ENCODE peak calls at places on chromosomes 5 and 9, in eight cellular contexts. D is left colon, L is iris pigment epithelial cell, H is K562, J is HFFc6, E is Ammon's horn, A is ascending aorta, S is naive B cell. Z is an unnamed sample.

GRCh38 chr9:117245225-117245624 is 169.6 kb downstream of the ASTN2 start:
- DNase-seq in D (no peak), L (no peak), H (no peak), J (no peak), E (peak; percentile 52), A (no peak), S (no peak), Z (no peak)

GRCh38 chr5:78341445-78341844 is 19.0 kb upstream of the SCAMP1 start:
- DNase-seq in D (no peak), L (no peak), H (no peak), J (no peak), E (no peak), A (no peak), S (no peak), Z (no peak)

GRCh38 chr5:29143266-29143665 is 2050.2 kb upstream of the CDH6 start:
- DNase-seq in D (no peak), L (no peak), H (no peak), J (no peak), E (no peak), A (no peak), S (no peak), Z (no peak)

GRCh38 chr5:17241635-17242034 is 24.2 kb downstream of the BASP1 start:
- DNase-seq in D (no peak), L (no peak), H (no peak), J (no peak), E (no peak), A (no peak), S (no peak), Z (no peak)

GRCh38 chr5:172089298-172090117 is 83.1 kb upstream of the FBXW11 start:
- DNase-seq in D (no peak), L (no peak), H (no peak), J (no peak), E (no peak), A (no peak), S (no peak), Z (no peak)

GRCh38 chr9:97529363-97530076 is 28.1 kb downstream of the TMOD1 start:
- DNase-seq in D (no peak), L (peak; percentile 31), H (no peak), J (peak; percentile 49), E (no peak), A (no peak), S (no peak), Z (no peak)

GRCh38 chr9:110912701-110913291 is 125.5 kb downstream of the LPAR1 start:
- DNase-seq in D (no peak), L (peak; percentile 83), H (no peak), J (peak; percentile 53), E (no peak), A (no peak), S (no peak), Z (no peak)

GRCh38 chr5:61673007-61673735 is 341.1 kb downstream of the ZSWIM6 start:
- DNase-seq in D (peak; percentile 63), L (peak; percentile 55), H (no peak), J (peak; percentile 44), E (no peak), A (no peak), S (peak; percentile 23), Z (peak; percentile 33)

GRCh38 chr5:101977729-101978345 is 318.2 kb downstream of the SLCO4C1 start:
- DNase-seq in D (no peak), L (peak; percentile 52), H (peak; percentile 34), J (peak; percentile 25), E (peak; percentile 63), A (no peak), S (no peak), Z (no peak)

GRCh38 chr5:93186031-93186682 is 394.9 kb downstream of the NR2F1-AS1 start:
- DNase-seq in D (no peak), L (peak; percentile 84), H (no peak), J (peak; percentile 81), E (no peak), A (no peak), S (no peak), Z (no peak)

GRCh38 chr5:98638701-98639100 is 134.8 kb upstream of the RGMB start:
- DNase-seq in D (no peak), L (peak; percentile 63), H (no peak), J (peak; percentile 81), E (no peak), A (no peak), S (no peak), Z (no peak)

GRCh38 chr9:77663754-77664153 is 15.6 kb upstream of the GNA14 start:
- DNase-seq in D (peak; percentile 36), L (peak; percentile 15), H (no peak), J (no peak), E (no peak), A (no peak), S (no peak), Z (peak; percentile 60)

GRCh38 chr5:9930156-9930555 is 300.0 kb upstream of the TAS2R1 start:
- DNase-seq in D (no peak), L (no peak), H (no peak), J (no peak), E (no peak), A (no peak), S (no peak), Z (no peak)

GRCh38 chr9:32502459-32502858 is 23.5 kb downstream of the RIGI start:
- DNase-seq in D (no peak), L (peak; percentile 94), H (no peak), J (peak; percentile 64), E (no peak), A (no peak), S (no peak), Z (no peak)

GRCh38 chr5:113578091-113578490 is 64.6 kb downstream of the YTHDC2 start:
- DNase-seq in D (no peak), L (no peak), H (no peak), J (no peak), E (no peak), A (no peak), S (no peak), Z (no peak)

GRCh38 chr5:174599992-174600391 is 124.4 kb upstream of the MSX2 start:
- DNase-seq in D (no peak), L (no peak), H (no peak), J (no peak), E (no peak), A (no peak), S (no peak), Z (peak; percentile 39)

GRCh38 chr5:56977822-56978221 is 25.9 kb upstream of the MIER3 start:
- DNase-seq in D (no peak), L (no peak), H (no peak), J (no peak), E (no peak), A (no peak), S (no peak), Z (no peak)

GRCh38 chr5:82164957-82165698 is 113.0 kb downstream of the RPS23 start:
- DNase-seq in D (no peak), L (peak; percentile 84), H (peak; percentile 12), J (peak; percentile 22), E (peak; percentile 32), A (no peak), S (no peak), Z (no peak)

GRCh38 chr9:83628540-83628939 is 5.6 kb downstream of the IDNK start:
- DNase-seq in D (no peak), L (no peak), H (no peak), J (no peak), E (no peak), A (no peak), S (no peak), Z (no peak)

GRCh38 chr5:445591-445990 is 2.6 kb downstream of the EXOC3 start:
- DNase-seq in D (no peak), L (no peak), H (no peak), J (no peak), E (no peak), A (no peak), S (no peak), Z (no peak)

GRCh38 chr9:5578698-5579085 is 50.2 kb upstream of the RIC1 start:
- DNase-seq in D (no peak), L (no peak), H (no peak), J (no peak), E (no peak), A (no peak), S (no peak), Z (no peak)

GRCh38 chr5:56299212-56299611 is 66.1 kb upstream of the ANKRD55 start:
- DNase-seq in D (no peak), L (no peak), H (no peak), J (no peak), E (no peak), A (no peak), S (no peak), Z (no peak)

Z was measured in stomach.